ENCODE peak calls at places on chromosomes 1 and 21, in four cellular contexts. H is stimulated activated CD4-positive, alpha-beta T cell treated with anti-CD3 and anti-CD28 coated beads, Interleukin-2, amount 100 ng/mL, for 24 hours; J is Ammon's horn; C is NCI-H1105. A is an unnamed sample.

GRCh38 chr21:20507783-20508182 is 490.4 kb upstream of the NCAM2 start:
- DNase-seq in J (no peak), C (no peak), H (no peak), A (no peak)

GRCh38 chr1:176136891-176137290 is 70.2 kb downstream of the COP1 start:
- DNase-seq in C (no peak), H (no peak), J (no peak), A (no peak)

GRCh38 chr1:18118078-18118477 is 10.5 kb downstream of the IGSF21 start:
- DNase-seq in C (peak), H (no peak), J (peak), A (peak)

GRCh38 chr1:46508760-46509159 is 19.1 kb downstream of the DMBX1 start:
- DNase-seq in J (no peak), C (no peak), H (no peak), A (no peak)

GRCh38 chr1:200224315-200224714 is 185.5 kb downstream of the ZNF281 start:
- DNase-seq in H (no peak), C (no peak), J (no peak), A (no peak)

GRCh38 chr1:215076312-215076711 is 6.2 kb upstream of the KCNK2 start:
- DNase-seq in H (no peak), J (no peak), C (no peak), A (no peak)

GRCh38 chr1:168137515-168137821 is 738 bp upstream of the GPR161 start:
- DNase-seq in J (peak), H (no peak), C (no peak), A (no peak)

GRCh38 chr1:246971969-246972368 is 35.9 kb downstream of the ZNF695 start:
- DNase-seq in H (no peak), J (no peak), C (no peak), A (no peak)

GRCh38 chr1:17545354-17545753 is 5.9 kb downstream of the ARHGEF10L start:
- DNase-seq in H (no peak), C (no peak), J (no peak), A (no peak)

GRCh38 chr21:41610042-41610839 is 102.3 kb upstream of the TMPRSS2 start:
- DNase-seq in J (peak), H (peak), C (peak), A (no peak)

GRCh38 chr1:206587904-206588303 is 24.4 kb downstream of the EIF2D start:
- DNase-seq in C (no peak), J (no peak), H (no peak), A (no peak)

GRCh38 chr21:33402011-33402979 is 918 bp upstream of the IFNGR2 start:
- DNase-seq in C (no peak), H (no peak), J (peak), A (peak)

GRCh38 chr1:75725861-75726361 is 1.4 kb downstream of the ACADM start:
- DNase-seq in J (no peak), H (no peak), C (no peak), A (no peak)

GRCh38 chr1:115501476-115501875 is 140.3 kb upstream of the VANGL1 start:
- DNase-seq in C (no peak), J (no peak), H (no peak), A (no peak)

GRCh38 chr1:107782192-107782845 is 182.7 kb downstream of the VAV3 start:
- DNase-seq in H (no peak), J (peak), C (peak), A (peak)

GRCh38 chr1:3918966-3919611 is 19.0 kb upstream of the C1orf174 start:
- DNase-seq in H (no peak), J (no peak), C (no peak), A (no peak)

GRCh38 chr1:116508984-116509980 is 61.5 kb downstream of the CD58 start:
- DNase-seq in C (no peak), H (peak), J (no peak), A (no peak)

GRCh38 chr1:171251042-171251740 is 2.9 kb downstream of the FMO1 start:
- DNase-seq in J (no peak), H (peak), C (peak), A (no peak)

GRCh38 chr1:220045356-220046051 is 801 bp downstream of the EPRS1 start:
- DNase-seq in C (no peak), J (no peak), H (peak), A (no peak)

GRCh38 chr1:33089457-33089856 is 8.5 kb downstream of the AZIN2 start:
- DNase-seq in H (no peak), C (no peak), J (no peak), A (no peak)

GRCh38 chr1:170593612-170594011 is 61.6 kb downstream of the GORAB start:
- DNase-seq in C (no peak), J (no peak), H (no peak), A (no peak)

GRCh38 chr1:53551428-53551995 is 92.3 kb downstream of the DMRTB1 start:
- DNase-seq in J (no peak), H (no peak), C (no peak), A (no peak)

GRCh38 chr1:53112271-53112774 is 30.1 kb downstream of the SLC1A7 start:
- DNase-seq in H (no peak), C (no peak), J (no peak), A (no peak)

GRCh38 chr1:17251246-17251645 is 2.3 kb downstream of the PADI3 start:
- DNase-seq in H (no peak), C (no peak), J (no peak), A (no peak)